ENCODE peak calls at places on chromosomes 16 and 17, in nine cellular contexts. V is PC-3; X is A549; Z is heart right ventricle; F is DND-41; J is uterus; Q is CD8-positive, alpha-beta T cell; M is GM12878; B is neural progenitor cell. N is an unnamed sample. For H3K4me1, the result is how much of the 10 kb centered on the place peaks cover.

GRCh38 chr16:79612207-79612606 is 11.7 kb upstream of the MAF start:
- DNase-seq in M (no peak), F (no peak), X (peak), Z (no peak), J (no peak), Q (no peak), V (no peak), B (no peak), N (no peak)

GRCh38 chr17:3512512-3513171 is 36.8 kb downstream of the ASPA start:
- DNase-seq in Q (no peak), M (no peak), B (peak), J (peak), X (no peak), F (no peak), V (no peak), Z (peak), N (peak)

GRCh38 chr16:85005278-85006069 is 5.9 kb downstream of the ZDHHC7 start:
- DNase-seq in M (no peak), Z (no peak), Q (no peak), J (peak), V (no peak), B (no peak), X (no peak), F (no peak), N (no peak)

GRCh38 chr17:59155439-59156177 is at the start of gene PRR11:
- DNase-seq in J (peak), F (peak), B (peak), Z (peak), Q (peak), X (no peak), M (no peak), V (no peak), N (peak)

GRCh38 chr17:46851029-46851741 is at the start of gene WNT9B:
- DNase-seq in Z (no peak), M (no peak), B (peak), F (no peak), J (no peak), V (no peak), Q (peak), X (peak), N (no peak)

GRCh38 chr16:56886826-56887225 is 21.8 kb downstream of the SLC12A3 start:
- DNase-seq in B (no peak), M (no peak), Z (no peak), V (no peak), X (no peak), J (no peak), Q (no peak), F (no peak), N (no peak)

GRCh38 chr16:51545951-51546350 is 394.9 kb upstream of the SALL1 start:
- DNase-seq in B (no peak), Q (no peak), F (no peak), J (no peak), Z (no peak), X (no peak), M (no peak), V (no peak), N (no peak)

GRCh38 chr16:19560078-19560477 is 4.6 kb downstream of the VPS35L start:
- DNase-seq in J (no peak), X (no peak), V (no peak), Q (no peak), M (no peak), B (no peak), F (no peak), Z (no peak), N (no peak)

GRCh38 chr17:80730739-80731138 is 186.1 kb downstream of the RPTOR start:
- DNase-seq in B (no peak), F (no peak), V (no peak), Q (no peak), X (no peak), J (no peak), Z (no peak), M (no peak), N (no peak)

GRCh38 chr16:28181557-28181914 is 30.2 kb downstream of the XPO6 start:
- DNase-seq in Q (no peak), J (peak), V (peak), Z (peak), F (no peak), M (no peak), X (peak), B (no peak), N (no peak)

GRCh38 chr17:8922451-8922850 is 43.1 kb downstream of the PIK3R5 start:
- DNase-seq in Z (no peak), B (no peak), F (no peak), Q (no peak), V (peak), J (no peak), M (no peak), X (no peak), N (no peak)

GRCh38 chr17:4162775-4163498 is 19.9 kb downstream of the CYB5D2 start:
- DNase-seq in J (no peak), F (no peak), Q (no peak), B (no peak), Z (no peak), X (no peak), V (no peak), M (no peak), N (no peak)

GRCh38 chr17:43427362-43428043 is 28.7 kb downstream of the ARL4D start:
- DNase-seq in X (no peak), M (no peak), Q (no peak), J (no peak), V (no peak), B (no peak), F (no peak), Z (no peak), N (no peak)

GRCh38 chr17:14336418-14336817 is 35.5 kb downstream of the HS3ST3B1 start:
- DNase-seq in Q (no peak), V (no peak), F (no peak), B (no peak), Z (peak), X (no peak), J (no peak), M (no peak), N (peak)

GRCh38 chr16:30068750-30069574 is 3.4 kb downstream of the ALDOA start:
- DNase-seq in J (no peak), X (peak), B (peak), F (peak), Q (peak), V (peak), M (no peak), Z (no peak), N (no peak)

GRCh38 chr17:74671031-74671771 is 41.5 kb downstream of the CD300LF start:
- DNase-seq in J (peak), X (peak), V (peak), M (no peak), Q (peak), B (peak), F (peak), Z (peak), N (peak)

GRCh38 chr16:72974142-72974769 is 73.7 kb downstream of the ZFHX3 start:
- DNase-seq in Z (no peak), J (no peak), V (no peak), F (no peak), X (no peak), B (no peak), Q (no peak), M (no peak), N (no peak)

GRCh38 chr17:81713556-81714411 is 1.7 kb downstream of the SLC25A10 start:
- DNase-seq in B (peak), V (peak), M (no peak), J (peak), Q (no peak), F (no peak), Z (no peak), X (no peak), N (no peak)

GRCh38 chr16:51150894-51151320 is at the start of gene SALL1:
- DNase-seq in M (no peak), V (no peak), Q (no peak), F (no peak), Z (no peak), J (peak), X (no peak), B (peak), N (no peak)

GRCh38 chr16:29023279-29024278 is 38.7 kb downstream of the LAT start:
- DNase-seq in B (no peak), Z (no peak), X (no peak), V (peak), J (no peak), F (peak), M (no peak), Q (peak), N (no peak)

GRCh38 chr17:48247603-48248002 is 140.0 kb downstream of the SNX11 start:
- DNase-seq in F (no peak), Q (no peak), J (no peak), X (no peak), V (no peak), B (no peak), M (no peak), Z (no peak), N (no peak)

GRCh38 chr17:59165933-59166342 is 10.4 kb downstream of the PRR11 start:
- DNase-seq in J (no peak), X (peak), Q (peak), M (peak), V (peak), Z (no peak), F (peak), B (peak), N (no peak)

GRCh38 chr16:68776821-68777485 is 39.9 kb downstream of the CDH1 start:
- DNase-seq in B (no peak), J (no peak), M (peak), Z (no peak), Q (no peak), X (no peak), V (no peak), F (no peak), N (no peak)

GRCh38 chr16:52068447-52069074 is 478.4 kb downstream of the TOX3 start:
- DNase-seq in Z (no peak), F (no peak), V (peak), J (no peak), X (peak), M (no peak), B (peak), Q (no peak), N (no peak)

GRCh38 chr17:8393470-8394231 is 4.0 kb downstream of the RNF222 start:
- DNase-seq in J (no peak), F (no peak), Z (no peak), M (no peak), Q (peak), X (no peak), B (no peak), V (peak), N (no peak)

GRCh38 chr16:8173111-8173644 is 417.1 kb downstream of the TMEM114 start:
- DNase-seq in B (peak), J (peak), X (peak), V (peak), Z (peak), F (peak), Q (no peak), M (peak), N (peak)

GRCh38 chr16:69330286-69331109 is at the start of gene PDF:
- DNase-seq in X (peak), J (peak), B (peak), Z (peak), V (peak), Q (peak), M (peak), F (peak), N (peak)

GRCh38 chr17:69501591-69502468 is 87.3 kb downstream of the MAP2K6 start:
- DNase-seq in Q (no peak), M (no peak), X (peak), Z (peak), J (peak), B (peak), F (no peak), V (peak), N (no peak)

GRCh38 chr17:34059423-34060220 is 195.5 kb upstream of the CCL2 start:
- DNase-seq in M (no peak), V (no peak), Z (no peak), J (no peak), X (no peak), F (no peak), Q (no peak), B (no peak), N (no peak)

GRCh38 chr17:45006927-45007461 is 38.9 kb upstream of the C1QL1 start:
- DNase-seq in Q (no peak), J (no peak), V (no peak), X (no peak), Z (no peak), M (no peak), F (no peak), B (peak), N (no peak)

GRCh38 chr17:73644145-73645049 is at the start of gene SDK2:
- DNase-seq in Z (no peak), B (peak), Q (peak), F (no peak), M (no peak), X (peak), J (no peak), V (no peak), N (no peak)

GRCh38 chr16:49516382-49517036 is 142.9 kb downstream of the C16orf78 start:
- DNase-seq in Z (no peak), X (no peak), J (no peak), M (no peak), Q (no peak), B (no peak), F (no peak), V (no peak), N (no peak)

GRCh38 chr17:68085751-68086445 is 50.4 kb downstream of the KPNA2 start:
- DNase-seq in Z (no peak), X (no peak), Q (no peak), F (peak), J (no peak), V (no peak), B (peak), M (no peak), N (no peak)

GRCh38 chr17:80774643-80775281 is 216.9 kb upstream of the CHMP6 start:
- DNase-seq in F (peak), X (no peak), Z (no peak), M (no peak), B (no peak), V (no peak), J (no peak), Q (peak), N (no peak)

GRCh38 chr16:3637371-3637923 is 17.0 kb upstream of the DNASE1 start:
- DNase-seq in X (no peak), J (no peak), Q (peak), Z (no peak), M (no peak), V (no peak), F (peak), B (no peak), N (no peak)

GRCh38 chr17:74561580-74561979 is 5.7 kb downstream of the CD300H start:
- DNase-seq in Z (no peak), J (no peak), M (no peak), Q (no peak), F (no peak), B (no peak), X (no peak), V (no peak), N (no peak)

GRCh38 chr17:19738757-19739156 is 9.3 kb downstream of the ALDH3A1 start:
- DNase-seq in X (no peak), V (no peak), Q (no peak), J (no peak), M (no peak), F (no peak), Z (no peak), B (no peak), N (no peak)

DNA sequence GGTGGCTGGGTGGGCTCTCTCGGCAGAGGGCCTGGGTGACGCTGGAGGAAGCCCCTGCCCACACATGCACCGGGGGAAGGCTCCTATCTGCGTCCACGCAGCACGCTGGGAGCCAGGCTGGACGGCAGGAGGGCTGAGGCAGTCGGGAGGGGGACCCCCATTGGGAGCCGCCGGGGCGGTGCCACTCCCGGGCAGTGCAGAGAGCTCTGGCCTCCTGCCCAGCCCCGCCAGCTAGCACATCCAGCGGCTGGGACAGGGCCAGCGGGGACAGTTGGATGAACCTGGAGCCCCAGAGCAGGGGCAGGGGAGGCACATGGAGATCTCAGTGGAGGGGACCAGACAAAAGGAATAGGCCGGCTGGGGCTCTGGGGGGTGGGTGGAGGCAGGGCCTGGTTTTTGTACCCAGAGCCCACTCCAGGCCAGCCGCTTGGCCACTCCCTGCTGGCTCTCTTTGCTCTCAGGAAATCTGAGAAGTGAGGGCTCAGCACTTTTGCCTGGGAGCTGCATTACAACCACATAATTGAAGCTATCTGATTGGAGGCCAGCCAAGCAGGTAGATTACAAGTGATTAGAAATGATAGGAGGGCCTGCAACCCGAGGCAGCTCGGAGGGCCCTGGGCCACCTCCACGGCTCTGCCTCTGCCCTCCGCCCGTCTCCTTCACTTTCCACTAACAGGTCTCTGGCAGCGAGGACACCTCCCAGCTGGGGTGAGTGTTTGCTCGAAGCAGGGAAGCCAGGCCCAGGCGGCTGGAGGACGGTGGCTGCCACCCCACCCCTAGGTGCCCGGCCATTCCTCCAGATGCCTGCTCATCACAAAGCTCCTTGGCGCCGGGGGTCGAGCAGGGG is 40.1 kb downstream of the ENGASE start:
- DNase-seq in X (no peak), B (peak), Z (peak), J (peak), M (no peak), V (peak), Q (no peak), F (no peak), N (peak)
- H3K4me3 ChIP-seq in X (no peak), B (no peak), Z (no peak), J (no peak), M (no peak), V (no peak), Q (no peak), F (no peak), N (no peak)

GRCh38 chr16:86854058-86854621 is 275.8 kb downstream of the FOXL1 start:
- DNase-seq in M (no peak), V (no peak), X (no peak), F (no peak), B (no peak), J (no peak), Z (no peak), Q (no peak), N (no peak)

GRCh38 chr16:86857807-86858206 is 279.5 kb downstream of the FOXL1 start:
- DNase-seq in X (no peak), F (no peak), B (no peak), J (no peak), M (no peak), Q (no peak), V (no peak), Z (no peak), N (no peak)

GRCh38 chr16:86858501-86858900 is 280.2 kb downstream of the FOXL1 start:
- DNase-seq in M (no peak), Z (no peak), Q (no peak), V (no peak), X (no peak), J (no peak), F (no peak), B (no peak), N (no peak)

GRCh38 chr16:86854895-86855294 is 276.5 kb downstream of the FOXL1 start:
- DNase-seq in Q (no peak), Z (no peak), M (no peak), F (no peak), V (peak), X (peak), B (no peak), J (no peak), N (no peak)

GRCh38 chr16:86856946-86857586 is 278.7 kb downstream of the FOXL1 start:
- DNase-seq in Q (no peak), J (no peak), V (no peak), M (no peak), F (no peak), X (no peak), B (no peak), Z (no peak), N (no peak)
- H3K4me1 ChIP-seq in Q (under half), J (under half), V (under half), M (under half), F (under half), X (under half), B (under half), Z (under half), N (under half)

GRCh38 chr17:61451538-61452300 is 503 bp upstream of the TBX4 start:
- DNase-seq in J (no peak), M (no peak), V (no peak), B (peak), Q (no peak), X (no peak), F (no peak), Z (no peak), N (no peak)

GRCh38 chr17:61449707-61450640 is 2.2 kb upstream of the TBX4 start:
- DNase-seq in J (no peak), Q (no peak), F (no peak), X (no peak), V (no peak), M (no peak), B (no peak), Z (no peak), N (no peak)

GRCh38 chr17:61452301-61453290 is at the start of gene TBX4:
- DNase-seq in V (no peak), Z (no peak), J (no peak), X (no peak), B (peak), M (no peak), F (no peak), Q (no peak), N (no peak)

GRCh38 chr17:61453563-61453962 is 1.3 kb downstream of the TBX4 start:
- DNase-seq in F (no peak), X (no peak), V (peak), J (no peak), M (no peak), Z (no peak), B (no peak), Q (no peak), N (no peak)

GRCh38 chr17:61450641-61451537 is 1.3 kb upstream of the TBX4 start:
- DNase-seq in B (peak), M (no peak), F (no peak), Q (no peak), X (no peak), V (no peak), J (no peak), Z (no peak), N (no peak)
- TF ChIP-seq CTCF in B (peak), M (no peak), F (no peak), Q (no peak), X (no peak), V (no peak), J (no peak), Z (no peak), N (no peak)

GRCh38 chr17:11241611-11242226 is 706 bp downstream of the SHISA6 start:
- DNase-seq in F (no peak), J (no peak), Q (no peak), V (no peak), M (no peak), X (no peak), Z (no peak), B (no peak), N (no peak)

GRCh38 chr17:11239379-11239970 is 1.5 kb upstream of the SHISA6 start:
- DNase-seq in X (no peak), Q (no peak), J (no peak), M (no peak), V (no peak), F (no peak), Z (no peak), B (no peak), N (no peak)

GRCh38 chr17:11238710-11239109 is 2.3 kb upstream of the SHISA6 start:
- DNase-seq in M (no peak), F (peak), B (no peak), Z (no peak), V (no peak), J (no peak), Q (no peak), X (no peak), N (no peak)

GRCh38 chr17:11240841-11241610 is at the start of gene SHISA6:
- DNase-seq in X (no peak), F (no peak), J (no peak), M (no peak), B (peak), V (no peak), Z (no peak), Q (no peak), N (no peak)

GRCh38 chr17:11240041-11240801 is 792 bp upstream of the SHISA6 start:
- DNase-seq in F (no peak), Z (peak), V (no peak), B (peak), M (no peak), Q (no peak), X (no peak), J (no peak), N (no peak)
- H3K4me3 ChIP-seq in F (no peak), Z (peak), V (no peak), B (peak), M (no peak), Q (no peak), X (no peak), J (peak), N (peak)